ENCODE peak calls at places on chromosomes 5 and 9, in four cellular contexts. One of them, this sample, is unnamed.

GRCh38 chr5:150484964-150485769 is 22.8 kb upstream of the NDST1 start:
- DNase-seq in A549: no peak
- DNase-seq in ovary: no peak
- DNase-seq in transverse colon: no peak
- DNase-seq in this sample: peak; percentile 37

GRCh38 chr5:124662261-124662781 is 84.1 kb downstream of the ZNF608 start:
- DNase-seq in transverse colon: peak; percentile 47
- DNase-seq in A549: peak; percentile 81
- DNase-seq in ovary: no peak
- DNase-seq in this sample: peak; percentile 57

GRCh38 chr9:34376596-34377401 is at the start of gene MYORG:
- DNase-seq in transverse colon: peak; percentile 99
- DNase-seq in ovary: peak; percentile 74
- DNase-seq in A549: peak; percentile 96
- DNase-seq in this sample: peak; percentile 99

GRCh38 chr5:144203750-144204596 is 33.3 kb downstream of the KCTD16 start:
- DNase-seq in A549: peak; percentile 79
- DNase-seq in ovary: peak; percentile 36
- DNase-seq in transverse colon: peak; percentile 12
- DNase-seq in this sample: peak; percentile 31

GRCh38 chr5:142325677-142326479 is 1.1 kb upstream of the SPRY4 start:
- DNase-seq in ovary: peak; percentile 26
- DNase-seq in transverse colon: peak; percentile 47
- DNase-seq in A549: peak; percentile 90
- DNase-seq in this sample: no peak

GRCh38 chr5:54772232-54773168 is 212.9 kb downstream of the ESM1 start:
- DNase-seq in ovary: no peak
- DNase-seq in transverse colon: no peak
- DNase-seq in A549: no peak
- DNase-seq in this sample: no peak

GRCh38 chr5:122368845-122369244 is 56.8 kb downstream of the SNCAIP start:
- DNase-seq in A549: no peak
- DNase-seq in transverse colon: no peak
- DNase-seq in ovary: no peak
- DNase-seq in this sample: no peak

GRCh38 chr9:126827227-126827626 is 22.4 kb downstream of the ZBTB43 start:
- DNase-seq in ovary: no peak
- DNase-seq in A549: no peak
- DNase-seq in transverse colon: no peak
- DNase-seq in this sample: no peak

GRCh38 chr5:168342151-168342825 is 50.8 kb downstream of the WWC1 start:
- DNase-seq in transverse colon: no peak
- DNase-seq in A549: no peak
- DNase-seq in ovary: no peak
- DNase-seq in this sample: no peak

GRCh38 chr9:88355166-88355565 is 33.1 kb upstream of the SPIN1 start:
- DNase-seq in transverse colon: no peak
- DNase-seq in A549: no peak
- DNase-seq in ovary: no peak
- DNase-seq in this sample: no peak

GRCh38 chr5:142608094-142608493 is 77.8 kb downstream of the FGF1 start:
- DNase-seq in ovary: no peak
- DNase-seq in A549: no peak
- DNase-seq in transverse colon: no peak
- DNase-seq in this sample: no peak

GRCh38 chr5:61275841-61276240 is 56.2 kb upstream of the ZSWIM6 start:
- DNase-seq in A549: peak; percentile 61
- DNase-seq in transverse colon: peak; percentile 35
- DNase-seq in ovary: no peak
- DNase-seq in this sample: peak; percentile 57

GRCh38 chr5:173880306-173880985 is 7.7 kb upstream of the CPEB4 start:
- DNase-seq in A549: peak; percentile 33
- DNase-seq in ovary: no peak
- DNase-seq in transverse colon: no peak
- DNase-seq in this sample: no peak

GRCh38 chr9:68725070-68725469 is 20.0 kb downstream of the PIP5K1B start:
- DNase-seq in ovary: no peak
- DNase-seq in A549: no peak
- DNase-seq in transverse colon: no peak
- DNase-seq in this sample: no peak

GRCh38 chr5:174482549-174482948 is 241.8 kb upstream of the MSX2 start:
- DNase-seq in ovary: no peak
- DNase-seq in A549: no peak
- DNase-seq in transverse colon: no peak
- DNase-seq in this sample: no peak

GRCh38 chr9:97985058-97985861 is 2.1 kb downstream of the ANP32B start:
- DNase-seq in A549: peak; percentile 48
- DNase-seq in ovary: peak; percentile 40
- DNase-seq in transverse colon: peak; percentile 44
- DNase-seq in this sample: no peak

GRCh38 chr5:59660737-59661136 is 232.8 kb downstream of the PDE4D start:
- DNase-seq in transverse colon: no peak
- DNase-seq in A549: peak; percentile 65
- DNase-seq in ovary: no peak
- DNase-seq in this sample: no peak

GRCh38 chr9:132800038-132800648 is 77.9 kb downstream of the AK8 start:
- DNase-seq in ovary: peak; percentile 72
- DNase-seq in A549: peak; percentile 81
- DNase-seq in transverse colon: peak; percentile 77
- DNase-seq in this sample: peak; percentile 75

GRCh38 chr9:93674580-93675335 is 98.4 kb downstream of the PHF2 start:
- DNase-seq in transverse colon: no peak
- DNase-seq in A549: no peak
- DNase-seq in ovary: peak; percentile 13
- DNase-seq in this sample: no peak

GRCh38 chr5:45697211-45697610 is 1.0 kb upstream of the HCN1 start:
- DNase-seq in transverse colon: no peak
- DNase-seq in A549: no peak
- DNase-seq in ovary: no peak
- DNase-seq in this sample: no peak

GRCh38 chr5:117731445-117731844 is 1156.8 kb upstream of the SEMA6A start:
- DNase-seq in A549: no peak
- DNase-seq in ovary: no peak
- DNase-seq in transverse colon: no peak
- DNase-seq in this sample: no peak

GRCh38 chr5:74017112-74017511 is 391.1 kb downstream of the ARHGEF28 start:
- DNase-seq in ovary: no peak
- DNase-seq in A549: no peak
- DNase-seq in transverse colon: no peak
- DNase-seq in this sample: no peak

GRCh38 chr5:150298701-150299451 is 3.8 kb downstream of the ARSI start:
- DNase-seq in transverse colon: no peak
- DNase-seq in A549: peak; percentile 67
- DNase-seq in ovary: no peak
- DNase-seq in this sample: no peak

GRCh38 chr5:148827723-148828122 is 1.3 kb downstream of the ADRB2 start:
- DNase-seq in ovary: no peak
- DNase-seq in A549: no peak
- DNase-seq in transverse colon: no peak
- DNase-seq in this sample: no peak

GRCh38 chr5:160869962-160870521 is 18.0 kb upstream of the ATP10B start:
- DNase-seq in A549: no peak
- DNase-seq in ovary: no peak
- DNase-seq in transverse colon: no peak
- DNase-seq in this sample: no peak

DNA sequence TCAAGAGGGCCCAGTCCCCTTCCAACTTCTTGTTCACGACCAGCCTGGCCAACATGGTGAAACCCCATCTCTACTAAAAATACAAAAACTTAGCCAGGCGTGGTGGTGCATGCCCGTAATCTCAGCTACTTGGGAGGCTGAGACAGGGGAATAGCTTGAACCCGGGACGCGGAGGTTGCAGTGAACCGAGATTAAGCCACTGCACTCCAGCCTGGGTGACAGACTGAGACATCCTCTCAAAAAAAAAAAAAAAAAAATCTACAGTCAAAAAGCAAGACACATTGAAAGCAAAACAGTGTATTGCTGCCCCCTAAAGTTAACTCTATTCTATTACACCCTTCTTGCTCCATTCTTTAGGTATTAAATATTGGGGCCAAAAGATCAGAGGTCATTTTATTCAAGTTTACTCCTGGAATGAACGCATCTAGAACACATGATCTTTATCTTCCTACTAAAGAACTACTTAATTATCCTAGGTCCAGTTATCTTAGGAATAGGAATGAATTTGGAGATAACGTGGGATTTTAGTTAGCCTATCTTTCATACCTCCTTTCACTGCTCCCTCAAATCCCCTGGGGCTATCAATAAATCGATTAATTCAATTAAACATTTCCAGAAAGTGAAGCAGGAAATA is 2.4 kb downstream of the ATG12 start:
- DNase-seq in ovary: no peak
- DNase-seq in A549: peak; percentile 61
- DNase-seq in transverse colon: peak; percentile 8
- DNase-seq in this sample: no peak
- H3K27ac ChIP-seq in ovary: no peak overlapping the region
- H3K27ac ChIP-seq in A549: no peak overlapping the region
- H3K27ac ChIP-seq in transverse colon: no peak overlapping the region
- H3K27ac ChIP-seq in this sample: peak overlapping the region; percentile 2

GRCh38 chr9:121678501-121679022 is 27.1 kb downstream of the DAB2IP start:
- DNase-seq in A549: no peak
- DNase-seq in ovary: no peak
- DNase-seq in transverse colon: no peak
- DNase-seq in this sample: no peak
- H3K9me3 ChIP-seq in A549: no peaks in the 10 kb centered on the region
- H3K9me3 ChIP-seq in ovary: no peaks in the 10 kb centered on the region
- H3K9me3 ChIP-seq in transverse colon: no peaks in the 10 kb centered on the region
- H3K9me3 ChIP-seq in this sample: no peaks in the 10 kb centered on the region

DNA sequence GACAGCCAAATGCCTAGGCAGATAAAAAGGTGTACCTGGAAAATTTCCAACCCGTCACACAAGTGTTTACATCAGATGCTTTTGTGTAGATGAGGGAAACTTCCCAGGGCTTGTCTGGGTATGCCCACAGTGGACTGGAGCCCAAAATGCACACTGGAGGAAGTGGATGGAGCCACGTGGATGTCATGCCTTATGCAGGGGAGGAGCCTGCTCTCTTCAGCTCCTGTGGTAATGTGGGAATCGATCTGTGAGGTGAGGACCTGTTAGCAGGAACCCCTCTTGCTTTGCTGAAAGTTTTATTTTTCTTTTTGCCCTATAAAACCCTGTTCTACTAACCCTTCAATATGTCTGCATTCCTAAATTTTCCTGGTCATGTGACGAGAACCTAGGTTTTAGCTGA is 439.2 kb upstream of the CDH9 start:
- DNase-seq in ovary: no peak
- DNase-seq in transverse colon: no peak
- DNase-seq in A549: no peak
- DNase-seq in this sample: no peak
- TF ChIP-seq POLR2A in ovary: no peak
- TF ChIP-seq POLR2A in transverse colon: no peak
- TF ChIP-seq POLR2A in A549: no peak
- TF ChIP-seq POLR2A in this sample: no peak

DNA sequence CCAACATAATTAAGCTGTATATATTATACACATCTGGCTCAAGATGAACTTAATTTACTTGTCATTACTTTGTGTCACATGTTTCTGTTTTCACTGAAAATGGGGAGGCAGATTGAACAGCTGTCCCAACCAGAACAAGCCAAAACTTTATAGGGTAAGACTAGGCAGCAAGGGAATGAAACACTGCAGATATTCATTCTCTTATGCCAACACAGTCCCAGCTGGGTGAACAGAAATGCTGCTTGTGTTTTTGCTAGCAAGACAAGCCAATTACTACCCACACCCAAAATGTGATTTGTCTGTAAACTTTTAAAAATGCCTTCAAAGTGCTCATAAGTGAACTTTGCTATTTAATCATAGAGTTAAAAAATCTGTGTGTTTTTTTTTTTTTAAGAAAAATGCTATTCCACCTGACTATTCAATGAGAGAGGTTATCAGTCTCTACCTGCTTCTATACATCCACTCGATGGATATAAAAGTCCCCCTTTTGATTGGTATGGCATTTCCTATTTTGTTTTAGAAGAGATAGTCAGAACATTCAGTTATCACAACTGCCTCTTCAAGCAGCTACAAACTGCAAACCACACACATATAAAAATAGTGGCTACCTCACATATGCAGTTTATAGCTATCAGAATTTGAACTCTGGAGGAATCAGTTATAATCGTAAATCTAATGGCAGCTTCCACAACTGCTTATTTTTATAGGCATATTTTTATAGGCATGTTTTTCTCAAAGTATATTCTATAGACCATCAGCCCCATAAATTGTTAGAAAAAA is 91.9 kb upstream of the PPP1R2B start:
- DNase-seq in ovary: no peak
- DNase-seq in A549: no peak
- DNase-seq in transverse colon: no peak
- DNase-seq in this sample: no peak
- H3K27ac ChIP-seq in ovary: no peak overlapping the region
- H3K27ac ChIP-seq in A549: no peak overlapping the region
- H3K27ac ChIP-seq in transverse colon: no peak overlapping the region
- H3K27ac ChIP-seq in this sample: no peak overlapping the region

GRCh38 chr5:136222575-136223235 is 29.7 kb upstream of the SMIM32 start:
- DNase-seq in transverse colon: no peak
- DNase-seq in A549: no peak
- DNase-seq in ovary: no peak
- DNase-seq in this sample: no peak

GRCh38 chr5:136225796-136226195 is 32.8 kb upstream of the SMIM32 start:
- DNase-seq in ovary: no peak
- DNase-seq in A549: no peak
- DNase-seq in transverse colon: no peak
- DNase-seq in this sample: no peak

GRCh38 chr5:136232316-136232715 is 39.4 kb upstream of the SMIM32 start:
- DNase-seq in A549: no peak
- DNase-seq in ovary: no peak
- DNase-seq in transverse colon: no peak
- DNase-seq in this sample: no peak

GRCh38 chr5:136226401-136226800 is 33.4 kb upstream of the SMIM32 start:
- DNase-seq in A549: no peak
- DNase-seq in ovary: no peak
- DNase-seq in transverse colon: no peak
- DNase-seq in this sample: no peak

DNA sequence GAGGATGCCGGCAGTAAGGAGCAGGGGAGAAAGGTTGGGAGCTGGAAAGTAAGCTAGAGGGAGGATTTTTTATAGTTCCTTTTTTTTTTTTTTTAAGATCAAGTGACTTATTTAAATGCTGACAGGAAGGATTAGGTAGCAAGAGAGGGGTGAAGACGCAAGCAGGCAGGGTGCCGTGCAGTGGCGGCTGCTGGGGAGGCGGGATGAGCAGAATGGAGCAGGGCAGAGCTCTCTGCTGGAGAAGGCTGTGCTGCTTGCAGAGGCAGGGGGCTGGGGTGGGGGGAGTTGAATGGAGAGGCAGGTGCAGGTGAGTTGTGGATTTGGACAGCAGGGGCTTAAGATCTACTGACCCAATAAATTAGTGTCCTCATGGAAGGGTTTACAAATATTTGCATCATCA is 35.4 kb upstream of the SMIM32 start:
- DNase-seq in A549: no peak
- DNase-seq in transverse colon: no peak
- DNase-seq in ovary: no peak
- DNase-seq in this sample: no peak
- H3K9me3 ChIP-seq in A549: no peaks in the 10 kb centered on the region
- H3K9me3 ChIP-seq in transverse colon: no peaks in the 10 kb centered on the region
- H3K9me3 ChIP-seq in ovary: no peaks in the 10 kb centered on the region
- H3K9me3 ChIP-seq in this sample: no peaks in the 10 kb centered on the region

GRCh38 chr9:113989781-113990569 is 88.1 kb downstream of the AMBP start:
- DNase-seq in ovary: no peak
- DNase-seq in transverse colon: no peak
- DNase-seq in A549: no peak
- DNase-seq in this sample: peak; percentile 1
- TF ChIP-seq POLR2A in ovary: no peak
- TF ChIP-seq POLR2A in transverse colon: no peak
- TF ChIP-seq POLR2A in A549: no peak
- TF ChIP-seq POLR2A in this sample: no peak